ENCODE peak calls at places on chromosomes 4 and X, in five cellular contexts. I is ovary, A is astrocyte of the spinal cord, Q is SK-N-SH, H is astrocyte. W is an unnamed sample.

GRCh38 chrX:135536883-135537282 is 16.4 kb downstream of the INTS6L start:
- DNase-seq in H (no peak), A (no peak), Q (no peak), I (no peak), W (no peak)

GRCh38 chrX:67290489-67291220 is 253.2 kb upstream of the AR start:
- DNase-seq in H (no peak), Q (no peak), I (no peak), A (no peak), W (no peak)

GRCh38 chrX:132270699-132271098 is 51.5 kb upstream of the RAP2C start:
- DNase-seq in A (peak; percentile 46), I (peak; percentile 67), Q (no peak), H (peak; percentile 78), W (peak; percentile 91)

GRCh38 chr4:183823394-183823793 is 81.7 kb upstream of the STOX2 start:
- DNase-seq in H (peak; percentile 79), I (no peak), Q (no peak), A (peak; percentile 20), W (peak; percentile 83)

GRCh38 chrX:152177052-152177451 is 38.7 kb upstream of the MAGEA10 start:
- DNase-seq in I (no peak), H (no peak), Q (no peak), A (no peak), W (no peak)

GRCh38 chrX:150872773-150873336 is 25.6 kb downstream of the CD99L2 start:
- DNase-seq in H (no peak), Q (no peak), I (no peak), A (no peak), W (no peak)

GRCh38 chr4:147378780-147379179 is 102.1 kb upstream of the EDNRA start:
- DNase-seq in I (no peak), Q (no peak), A (no peak), H (no peak), W (peak; percentile 72)

GRCh38 chr4:94156816-94157215 is 50.8 kb upstream of the SMARCAD1 start:
- DNase-seq in Q (no peak), A (no peak), H (no peak), I (no peak), W (no peak)

GRCh38 chr4:94152466-94152865 is 55.2 kb upstream of the SMARCAD1 start:
- DNase-seq in I (no peak), A (no peak), Q (no peak), H (no peak), W (no peak)

GRCh38 chr4:96955691-96956090 is 1115.8 kb downstream of the PDHA2 start:
- DNase-seq in A (no peak), Q (no peak), I (no peak), H (no peak), W (no peak)

GRCh38 chr4:48342559-48342878 is 1.2 kb downstream of the SLAIN2 start:
- DNase-seq in I (no peak), H (no peak), Q (no peak), A (no peak), W (no peak)

GRCh38 chrX:11462648-11463047 is 169.4 kb downstream of the AMELX start:
- DNase-seq in Q (no peak), H (no peak), A (no peak), I (no peak), W (no peak)

DNA sequence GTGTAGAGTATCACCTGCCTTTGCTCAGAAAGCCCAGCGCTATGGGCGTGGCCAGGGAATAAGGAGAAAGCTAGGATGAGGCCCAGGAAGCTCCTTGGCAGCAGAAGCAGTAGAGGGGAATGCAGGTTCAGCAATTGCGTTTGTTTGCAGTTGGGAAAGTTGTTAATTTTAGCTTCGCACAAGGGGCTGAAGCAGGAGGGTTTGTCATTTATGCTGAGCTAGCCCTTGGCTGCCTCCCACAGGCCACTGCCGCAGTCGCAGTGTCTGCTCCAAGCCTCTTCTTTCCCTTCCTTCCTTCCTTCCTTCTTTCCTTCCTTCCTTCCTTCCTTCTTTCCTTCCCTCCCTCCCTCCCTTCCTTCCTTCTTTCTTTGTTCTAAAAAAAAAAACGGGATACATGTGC is 21.5 kb downstream of the FRMPD3 start:
- DNase-seq in I (no peak), A (no peak), Q (no peak), H (no peak), W (no peak)
- TF ChIP-seq CTCF in I (no peak), A (no peak), Q (no peak), H (no peak), W (no peak)

GRCh38 chr4:153788064-153788418 is 842 bp downstream of the SFRP2 start:
- DNase-seq in I (no peak), H (no peak), A (no peak), Q (peak; percentile 20), W (no peak)
- H3K4me3 ChIP-seq in I (no peak overlapping the region), H (no peak overlapping the region), A (no peak overlapping the region), Q (no peak overlapping the region), W (no peak overlapping the region)

DNA sequence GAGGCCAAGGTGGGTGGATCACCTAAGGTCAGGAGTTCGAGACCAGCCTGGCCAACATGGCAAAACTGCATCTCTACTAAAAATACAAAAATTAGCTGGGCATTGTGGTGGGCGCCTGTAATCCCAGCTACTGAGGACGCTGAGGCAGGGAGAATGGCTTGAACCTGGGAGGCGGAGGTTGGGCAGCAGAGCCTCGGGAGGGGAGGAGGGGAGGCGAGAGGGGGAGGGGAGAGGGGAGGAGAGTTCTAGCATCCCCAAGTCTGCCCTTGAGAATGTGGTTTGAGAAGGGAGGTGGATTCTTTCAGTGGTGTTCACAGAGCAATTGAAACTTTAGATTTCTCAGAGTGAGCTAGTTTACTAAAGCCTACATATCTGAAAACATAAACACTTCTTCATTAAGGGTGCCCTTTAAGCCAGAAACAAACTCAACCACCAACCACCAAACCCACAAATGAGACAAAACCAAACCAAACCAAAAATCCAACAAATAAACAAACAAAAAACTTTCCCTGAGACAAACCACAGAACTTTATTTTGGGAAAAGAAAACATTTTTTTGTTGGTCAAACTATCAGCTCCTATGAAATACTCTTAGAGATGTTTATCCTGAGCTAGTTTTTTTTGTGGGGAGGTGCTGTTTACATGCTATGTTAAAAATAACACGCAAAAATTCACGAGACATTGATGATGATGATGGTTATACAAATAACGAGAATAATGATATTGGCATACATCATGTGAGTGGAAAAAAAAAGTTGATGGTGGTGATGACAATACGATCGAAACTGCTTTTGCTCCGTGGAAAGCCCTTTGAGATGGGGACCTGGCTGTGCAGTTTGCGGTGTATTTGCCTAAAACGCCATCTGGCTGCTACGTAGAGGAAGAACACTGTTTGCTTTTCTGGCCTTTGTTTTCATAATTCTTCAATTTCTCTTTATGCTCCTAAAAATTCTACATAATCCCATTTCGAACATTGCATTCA is 98.2 kb upstream of the PRKX start:
- DNase-seq in I (peak; percentile 43), H (peak; percentile 22), Q (peak; percentile 35), A (peak; percentile 56), W (peak; percentile 31)
- TF ChIP-seq CTCF in I (peak; percentile 39), H (peak; percentile 18), Q (peak; percentile 54), A (peak; percentile 74), W (peak; percentile 61)

DNA sequence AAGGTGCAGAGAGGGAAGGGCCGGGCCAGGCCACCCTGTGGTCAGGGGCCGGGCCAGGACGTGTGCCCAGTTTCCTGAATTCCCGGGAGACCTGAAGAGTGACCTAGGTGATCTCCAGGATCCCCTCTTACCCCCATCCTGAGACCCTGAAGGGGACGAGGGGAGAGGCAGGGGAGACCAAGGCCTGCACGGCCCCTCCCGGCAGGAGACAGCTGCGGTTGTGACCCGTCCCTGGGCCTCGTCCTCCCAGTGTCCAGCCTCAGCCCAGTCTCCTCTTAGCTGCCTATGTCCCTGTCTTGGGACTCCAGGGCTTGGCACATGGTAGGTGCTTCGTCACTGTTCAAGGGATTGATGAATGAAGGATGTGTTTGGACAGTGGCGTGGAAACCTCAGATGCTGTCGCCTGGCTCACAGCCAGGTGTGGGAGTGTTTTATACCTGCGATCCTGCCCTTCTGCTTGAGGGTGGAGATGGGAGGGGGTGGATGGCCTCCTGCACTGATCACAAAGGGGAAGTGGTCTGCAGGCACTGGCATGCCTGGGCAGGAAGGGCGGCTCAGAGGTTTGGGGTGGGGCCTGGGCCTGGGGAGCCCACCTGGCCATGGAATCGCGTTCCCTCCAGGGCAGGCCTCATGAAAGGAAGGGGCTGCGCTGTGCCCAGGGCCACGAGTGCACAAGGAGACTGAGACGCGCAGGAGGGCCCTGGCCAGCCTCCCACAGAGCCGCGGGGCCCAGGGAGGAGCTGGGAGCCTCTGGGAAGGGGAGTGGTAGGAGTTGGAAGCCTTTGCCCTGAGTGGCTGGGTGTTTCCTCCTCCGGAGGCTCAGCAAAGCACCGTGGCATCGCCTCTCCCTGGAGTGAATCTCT is 6.9 kb downstream of the SH3TC1 start:
- DNase-seq in H (no peak), I (no peak), Q (no peak), A (no peak), W (peak; percentile 90)
- H3K4me3 ChIP-seq in H (no peak overlapping the region), I (no peak overlapping the region), Q (no peak overlapping the region), A (no peak overlapping the region), W (no peak overlapping the region)

DNA sequence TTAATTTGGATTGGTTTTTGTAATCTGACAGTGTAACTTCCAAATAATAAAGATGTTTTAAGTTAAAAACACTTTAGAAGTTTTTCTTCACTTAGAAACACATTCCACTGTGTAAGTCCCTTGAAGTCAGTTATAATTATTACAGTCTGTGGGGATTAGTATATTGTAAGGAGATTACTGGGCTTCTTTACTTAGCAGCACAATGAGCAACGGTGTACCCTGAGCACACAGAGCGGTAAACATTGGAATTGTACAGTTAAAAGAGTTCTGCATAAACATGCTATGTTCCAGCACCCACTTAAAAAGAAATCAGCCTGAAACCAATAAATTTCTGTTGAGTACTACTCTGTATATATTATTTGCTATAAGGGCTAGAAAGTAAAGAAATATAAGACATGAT is 44.3 kb downstream of the CCSER1 start:
- DNase-seq in H (no peak), I (no peak), Q (no peak), A (no peak), W (no peak)
- TF ChIP-seq CTCF in H (no peak), I (no peak), Q (no peak), A (no peak), W (no peak)

GRCh38 chr4:22991576-22991975 is 298.8 kb downstream of the GBA3 start:
- DNase-seq in I (no peak), A (no peak), Q (no peak), H (peak; percentile 30), W (no peak)

GRCh38 chr4:22986262-22986661 is 293.5 kb downstream of the GBA3 start:
- DNase-seq in I (no peak), Q (no peak), A (no peak), H (no peak), W (no peak)

GRCh38 chr4:22987861-22988260 is 295.1 kb downstream of the GBA3 start:
- DNase-seq in A (peak; percentile 89), I (no peak), H (peak; percentile 92), Q (no peak), W (peak; percentile 52)

GRCh38 chr4:22986881-22987280 is 294.1 kb downstream of the GBA3 start:
- DNase-seq in I (no peak), H (peak; percentile 32), Q (no peak), A (peak; percentile 33), W (no peak)

DNA sequence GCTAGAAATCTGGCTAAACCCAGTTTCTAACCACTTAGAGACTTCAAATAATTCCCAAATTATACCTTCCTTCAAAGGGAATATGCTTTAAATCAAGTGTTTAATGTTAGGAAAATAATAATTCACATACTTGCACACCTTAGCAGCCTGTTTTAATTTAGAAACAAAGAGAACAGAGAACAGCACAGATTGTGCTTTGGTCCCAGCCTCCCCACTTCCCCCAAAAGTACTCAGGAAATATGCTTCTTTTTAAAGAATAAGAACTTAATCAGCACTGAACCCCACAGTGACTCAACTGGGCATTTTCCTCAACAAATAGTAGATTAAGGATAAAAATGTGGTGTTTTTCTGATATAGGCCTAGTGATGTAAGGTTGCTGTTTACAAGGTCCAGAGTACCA is 295.8 kb downstream of the GBA3 start:
- DNase-seq in A (peak; percentile 18), H (peak; percentile 44), I (no peak), Q (no peak), W (no peak)
- H3K4me3 ChIP-seq in A (no peak overlapping the region), H (no peak overlapping the region), I (no peak overlapping the region), Q (no peak overlapping the region), W (no peak overlapping the region)

W was measured in epithelial cell of esophagus.